ENCODE peak calls at places on chromosomes 1 and 21, in four cellular contexts. One of them, this sample, is unnamed.
A peak's percentile ranks its signal among the peaks of the same experiment; 100 is the strongest.

GRCh38 chr1:109298666-109299086 is 8.1 kb downstream of the MYBPHL start:
- DNase-seq in K562: peak; percentile 75
- DNase-seq in HepG2: peak; percentile 79
- DNase-seq in GM12878: no peak
- DNase-seq in this sample: no peak

GRCh38 chr1:87154351-87154750 is 174.3 kb upstream of the LMO4 start:
- DNase-seq in K562: no peak
- DNase-seq in HepG2: no peak
- DNase-seq in GM12878: no peak
- DNase-seq in this sample: no peak

GRCh38 chr1:205979301-205979700 is 23.9 kb downstream of the RAB7B start:
- DNase-seq in K562: no peak
- DNase-seq in HepG2: no peak
- DNase-seq in GM12878: no peak
- DNase-seq in this sample: no peak

GRCh38 chr1:51946300-51946699 is 44.2 kb downstream of the RAB3B start:
- DNase-seq in K562: no peak
- DNase-seq in HepG2: no peak
- DNase-seq in GM12878: no peak
- DNase-seq in this sample: no peak

GRCh38 chr1:26055041-26055440 is 9.1 kb upstream of the SLC30A2 start:
- DNase-seq in K562: no peak
- DNase-seq in HepG2: no peak
- DNase-seq in GM12878: no peak
- DNase-seq in this sample: no peak

GRCh38 chr1:198340139-198340538 is 183.3 kb downstream of the NEK7 start:
- DNase-seq in K562: no peak
- DNase-seq in HepG2: no peak
- DNase-seq in GM12878: no peak
- DNase-seq in this sample: no peak

GRCh38 chr1:165875604-165876003 is 48.2 kb downstream of the UCK2 start:
- DNase-seq in K562: no peak
- DNase-seq in HepG2: no peak
- DNase-seq in GM12878: no peak
- DNase-seq in this sample: no peak

GRCh38 chr1:243728192-243728570 is 121.9 kb downstream of the AKT3 start:
- DNase-seq in K562: no peak
- DNase-seq in HepG2: no peak
- DNase-seq in GM12878: no peak
- DNase-seq in this sample: no peak

GRCh38 chr1:17355898-17356297 is 16.1 kb upstream of the PADI6 start:
- DNase-seq in K562: no peak
- DNase-seq in HepG2: no peak
- DNase-seq in GM12878: no peak
- DNase-seq in this sample: no peak

GRCh38 chr1:217425528-217425927 is 205.4 kb downstream of the GPATCH2 start:
- DNase-seq in K562: no peak
- DNase-seq in HepG2: no peak
- DNase-seq in GM12878: no peak
- DNase-seq in this sample: no peak

GRCh38 chr1:20480261-20481157 is 5.5 kb downstream of the CAMK2N1 start:
- DNase-seq in K562: no peak
- DNase-seq in HepG2: peak; percentile 99
- DNase-seq in GM12878: no peak
- DNase-seq in this sample: no peak

GRCh38 chr21:42863504-42863870 is 15.9 kb downstream of the WDR4 start:
- DNase-seq in K562: no peak
- DNase-seq in HepG2: no peak
- DNase-seq in GM12878: no peak
- DNase-seq in this sample: no peak

GRCh38 chr1:90716243-90716551 is 905 bp downstream of the BARHL2 start:
- DNase-seq in K562: no peak
- DNase-seq in HepG2: no peak
- DNase-seq in GM12878: no peak
- DNase-seq in this sample: no peak

GRCh38 chr1:20430355-20431290 is 55.4 kb downstream of the CAMK2N1 start:
- DNase-seq in K562: peak; percentile 81
- DNase-seq in HepG2: peak; percentile 24
- DNase-seq in GM12878: no peak
- DNase-seq in this sample: peak; percentile 68

GRCh38 chr1:216749219-216749618 is 26.0 kb upstream of the ESRRG start:
- DNase-seq in K562: no peak
- DNase-seq in HepG2: no peak
- DNase-seq in GM12878: no peak
- DNase-seq in this sample: no peak

GRCh38 chr1:48619529-48619928 is 147.5 kb upstream of the SPATA6 start:
- DNase-seq in K562: no peak
- DNase-seq in HepG2: no peak
- DNase-seq in GM12878: no peak
- DNase-seq in this sample: peak; percentile 64

GRCh38 chr1:203113308-203113707 is 14.2 kb upstream of the ADORA1 start:
- DNase-seq in K562: no peak
- DNase-seq in HepG2: no peak
- DNase-seq in GM12878: no peak
- DNase-seq in this sample: no peak

GRCh38 chr1:102595106-102595505 is 513.2 kb downstream of the COL11A1 start:
- DNase-seq in K562: no peak
- DNase-seq in HepG2: no peak
- DNase-seq in GM12878: no peak
- DNase-seq in this sample: no peak

GRCh38 chr1:47663286-47663685 is 225.4 kb downstream of the FOXD2 start:
- DNase-seq in K562: no peak
- DNase-seq in HepG2: no peak
- DNase-seq in GM12878: no peak
- DNase-seq in this sample: no peak

GRCh38 chr1:226685196-226685820 is 53.8 kb downstream of the ITPKB start:
- DNase-seq in K562: no peak
- DNase-seq in HepG2: no peak
- DNase-seq in GM12878: no peak
- DNase-seq in this sample: no peak

GRCh38 chr1:19400875-19401854 is 84.2 kb downstream of the CAPZB start:
- DNase-seq in K562: no peak
- DNase-seq in HepG2: no peak
- DNase-seq in GM12878: no peak
- DNase-seq in this sample: no peak

GRCh38 chr21:35438643-35439404 is 389.7 kb upstream of the RUNX1 start:
- DNase-seq in K562: no peak
- DNase-seq in HepG2: no peak
- DNase-seq in GM12878: peak; percentile 21
- DNase-seq in this sample: no peak

GRCh38 chr1:55147504-55147903 is 67.7 kb downstream of the USP24 start:
- DNase-seq in K562: no peak
- DNase-seq in HepG2: no peak
- DNase-seq in GM12878: no peak
- DNase-seq in this sample: no peak

GRCh38 chr1:197944485-197944884 is 27.3 kb downstream of the LHX9 start:
- DNase-seq in K562: no peak
- DNase-seq in HepG2: no peak
- DNase-seq in GM12878: no peak
- DNase-seq in this sample: no peak

GRCh38 chr1:42765832-42766722 is 751 bp downstream of the P3H1 start:
- DNase-seq in K562: peak; percentile 46
- DNase-seq in HepG2: peak; percentile 76
- DNase-seq in GM12878: no peak
- DNase-seq in this sample: peak; percentile 66

GRCh38 chr1:45722809-45723208 is 27.6 kb downstream of the IPP start:
- DNase-seq in K562: no peak
- DNase-seq in HepG2: no peak
- DNase-seq in GM12878: no peak
- DNase-seq in this sample: no peak

GRCh38 chr1:117581391-117581943 is 24.4 kb upstream of the TENT5C start:
- DNase-seq in K562: no peak
- DNase-seq in HepG2: no peak
- DNase-seq in GM12878: no peak
- DNase-seq in this sample: no peak

GRCh38 chr21:44911384-44912157 is 9.1 kb downstream of the ITGB2 start:
- DNase-seq in K562: peak; percentile 75
- DNase-seq in HepG2: peak; percentile 46
- DNase-seq in GM12878: no peak
- DNase-seq in this sample: peak; percentile 47

GRCh38 chr1:182235952-182236650 is 155.5 kb downstream of the GLUL start:
- DNase-seq in K562: peak; percentile 36
- DNase-seq in HepG2: no peak
- DNase-seq in GM12878: no peak
- DNase-seq in this sample: no peak

GRCh38 chr21:45401916-45402900 is 2.8 kb upstream of the COL18A1 start:
- DNase-seq in K562: no peak
- DNase-seq in HepG2: no peak
- DNase-seq in GM12878: no peak
- DNase-seq in this sample: no peak

GRCh38 chr1:23791434-23792047 is 596 bp downstream of the LYPLA2 start:
- DNase-seq in K562: peak; percentile 48
- DNase-seq in HepG2: no peak
- DNase-seq in GM12878: no peak
- DNase-seq in this sample: no peak

DNA sequence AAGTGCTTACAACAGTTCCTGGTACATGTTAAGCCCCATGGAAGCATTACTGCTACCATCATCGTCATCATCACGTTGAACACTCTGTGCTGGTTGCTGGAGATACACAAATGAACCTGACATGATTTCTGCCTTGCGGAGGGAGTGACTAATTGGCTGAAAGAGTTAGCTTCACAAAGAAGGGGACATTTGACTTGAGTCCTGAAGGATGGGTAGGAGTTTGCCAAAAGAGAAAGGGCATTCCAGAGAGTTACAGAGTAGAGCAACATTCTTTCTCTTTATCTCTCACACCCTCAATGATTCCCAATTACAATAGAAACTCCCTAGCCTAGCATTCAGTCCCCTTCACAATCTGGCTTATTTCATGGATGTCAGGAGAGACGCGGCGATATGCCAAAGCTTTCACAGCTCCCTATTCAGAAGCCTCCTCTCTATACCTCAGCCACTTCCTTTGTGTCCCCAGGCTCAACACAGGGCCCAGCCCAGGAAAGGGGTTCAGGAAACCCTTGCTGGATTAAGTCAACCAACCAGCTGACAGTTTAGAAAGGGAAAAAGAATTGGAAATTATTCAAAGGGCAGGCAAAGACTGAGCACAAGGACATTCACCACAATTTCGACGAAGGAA is 38.0 kb downstream of the SLC1A7 start:
- DNase-seq in K562: no peak
- DNase-seq in HepG2: no peak
- DNase-seq in GM12878: no peak
- DNase-seq in this sample: no peak
- TF ChIP-seq BHLHE40 in K562: no peak
- TF ChIP-seq BHLHE40 in HepG2: no peak
- TF ChIP-seq BHLHE40 in GM12878: no peak
- TF ChIP-seq BHLHE40 in this sample: no peak

GRCh38 chr1:163298340-163298739 is 23.4 kb upstream of the NUF2 start:
- DNase-seq in K562: no peak
- DNase-seq in HepG2: no peak
- DNase-seq in GM12878: no peak
- DNase-seq in this sample: no peak
- TF ChIP-seq FOXK2 in K562: no peak
- TF ChIP-seq FOXK2 in HepG2: no peak
- TF ChIP-seq FOXK2 in GM12878: no peak
- TF ChIP-seq FOXK2 in this sample: no peak

DNA sequence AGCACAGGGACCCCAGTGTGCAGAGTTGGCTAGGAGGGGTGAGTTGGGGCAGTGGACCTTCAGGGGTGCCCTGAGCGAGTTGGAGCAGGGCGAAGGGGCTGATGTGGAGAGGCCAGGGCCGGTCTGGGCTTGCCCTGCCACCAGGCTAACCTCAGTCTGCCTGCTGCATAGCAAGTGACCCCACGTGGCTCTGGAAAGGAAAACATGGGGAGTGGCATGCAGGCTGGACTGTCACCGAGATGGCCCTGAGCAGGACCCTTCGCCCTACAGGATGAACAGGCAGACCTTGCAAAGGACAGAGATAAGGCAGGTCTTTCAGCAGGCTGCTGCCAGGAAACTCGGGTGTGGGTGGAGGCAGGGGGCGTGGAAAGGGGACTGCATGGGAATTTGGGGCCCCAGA is 51.5 kb downstream of the FOXO6 start:
- DNase-seq in K562: no peak
- DNase-seq in HepG2: peak; percentile 25
- DNase-seq in GM12878: no peak
- DNase-seq in this sample: no peak
- TF ChIP-seq BHLHE40 in K562: no peak
- TF ChIP-seq BHLHE40 in HepG2: no peak
- TF ChIP-seq BHLHE40 in GM12878: no peak
- TF ChIP-seq BHLHE40 in this sample: no peak

DNA sequence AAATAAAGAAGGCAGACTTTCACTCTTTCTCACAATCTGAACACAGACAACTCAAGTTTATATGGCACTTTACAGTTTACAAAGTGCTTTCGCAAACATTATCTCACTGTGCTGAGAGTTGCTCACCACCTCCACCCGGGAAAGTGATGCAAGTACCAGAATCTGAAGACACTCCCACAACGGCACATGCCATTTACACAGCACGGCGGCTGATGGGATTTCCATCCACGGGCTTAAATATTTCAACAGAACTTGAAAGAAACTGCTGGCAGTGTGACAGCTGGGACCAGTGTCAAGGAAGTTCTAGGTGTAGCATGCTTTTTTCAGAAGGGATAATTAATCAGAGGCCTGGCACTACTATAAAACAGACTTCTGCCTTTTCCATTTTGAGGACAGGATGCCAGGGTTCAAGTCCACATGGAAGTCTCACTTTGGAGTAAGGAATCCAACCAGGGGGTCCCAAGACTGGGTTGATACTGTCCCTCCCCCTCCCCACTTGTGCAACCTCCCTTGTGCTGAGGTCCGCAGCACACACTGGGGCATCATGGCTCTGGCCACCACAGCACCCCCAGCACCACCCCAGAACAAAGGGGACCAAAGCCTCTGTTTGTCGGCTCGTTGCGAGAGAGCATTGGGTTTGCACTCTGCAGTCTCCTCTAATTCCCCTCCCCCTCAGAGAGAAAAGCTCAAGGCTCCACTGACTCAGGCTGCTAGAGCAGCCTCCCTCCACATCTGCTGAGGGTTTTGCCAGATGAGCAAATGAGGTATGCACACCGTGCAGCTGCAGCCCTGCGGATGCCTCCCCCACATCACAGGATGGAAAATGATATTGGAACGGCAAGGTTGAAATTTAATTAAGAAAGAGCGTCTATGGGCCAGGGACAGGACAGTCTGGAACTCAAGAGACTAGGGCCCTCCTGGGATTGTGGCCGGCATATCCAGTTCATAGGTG is 154.9 kb downstream of the TGFBR3 start:
- DNase-seq in K562: peak; percentile 62
- DNase-seq in HepG2: no peak
- DNase-seq in GM12878: no peak
- DNase-seq in this sample: no peak
- TF ChIP-seq FOXK2 in K562: no peak
- TF ChIP-seq FOXK2 in HepG2: no peak
- TF ChIP-seq FOXK2 in GM12878: no peak
- TF ChIP-seq FOXK2 in this sample: no peak

DNA sequence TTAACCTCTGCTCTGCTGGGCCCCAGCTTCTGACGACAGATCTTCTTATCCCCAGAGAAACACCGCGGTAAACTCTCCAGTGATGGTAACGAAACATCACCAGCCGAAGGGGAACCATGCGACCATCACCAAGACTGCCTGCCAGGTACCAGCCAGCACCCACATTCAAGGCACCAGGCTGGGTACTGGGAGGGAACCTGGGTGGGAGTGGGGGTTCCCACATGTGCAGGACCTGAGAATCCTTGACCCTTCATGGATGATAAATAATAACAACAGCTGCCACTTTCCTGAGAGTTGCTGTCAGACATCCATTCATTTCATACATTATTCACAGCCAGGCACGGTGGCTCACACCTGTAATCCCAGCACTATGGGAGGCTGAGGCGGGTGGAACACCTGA is 20.8 kb downstream of the DRAXIN start:
- DNase-seq in K562: no peak
- DNase-seq in HepG2: no peak
- DNase-seq in GM12878: no peak
- DNase-seq in this sample: no peak
- TF ChIP-seq BHLHE40 in K562: no peak
- TF ChIP-seq BHLHE40 in HepG2: no peak
- TF ChIP-seq BHLHE40 in GM12878: no peak
- TF ChIP-seq BHLHE40 in this sample: no peak